ENCODE peak calls at places on chromosomes 6 and 20, in ten cellular contexts. One of them, this sample, is unnamed.

GRCh38 chr20:59400666-59401065 is 100.3 kb downstream of the EDN3 start:
- DNase-seq in activated B cell treated with CpG ODN at 0.5 μM for 24 hours: no peak
- DNase-seq in body of pancreas: no peak
- DNase-seq in breast epithelium: no peak
- DNase-seq in cardiac fibroblast: no peak
- DNase-seq in GM12865: no peak
- DNase-seq in IMR-90: no peak
- DNase-seq in WERI-Rb-1: no peak
- DNase-seq in gastrocnemius medialis: no peak
- DNase-seq in vagina: no peak
- DNase-seq in this sample: no peak

GRCh38 chr20:3431109-3431508 is 23.6 kb upstream of the DNAAF9 start:
- DNase-seq in gastrocnemius medialis: no peak
- DNase-seq in IMR-90: peak
- DNase-seq in activated B cell treated with CpG ODN at 0.5 μM for 24 hours: no peak
- DNase-seq in body of pancreas: no peak
- DNase-seq in breast epithelium: no peak
- DNase-seq in cardiac fibroblast: no peak
- DNase-seq in WERI-Rb-1: no peak
- DNase-seq in GM12865: no peak
- DNase-seq in vagina: no peak
- DNase-seq in this sample: no peak

GRCh38 chr6:14123331-14124105 is 5.9 kb downstream of the CD83 start:
- DNase-seq in WERI-Rb-1: no peak
- DNase-seq in GM12865: no peak
- DNase-seq in gastrocnemius medialis: no peak
- DNase-seq in activated B cell treated with CpG ODN at 0.5 μM for 24 hours: no peak
- DNase-seq in breast epithelium: no peak
- DNase-seq in vagina: no peak
- DNase-seq in body of pancreas: peak
- DNase-seq in IMR-90: peak
- DNase-seq in cardiac fibroblast: no peak
- DNase-seq in this sample: peak

GRCh38 chr20:44513871-44514270 is 8.0 kb downstream of the SERINC3 start:
- DNase-seq in WERI-Rb-1: no peak
- DNase-seq in IMR-90: no peak
- DNase-seq in GM12865: no peak
- DNase-seq in activated B cell treated with CpG ODN at 0.5 μM for 24 hours: no peak
- DNase-seq in breast epithelium: no peak
- DNase-seq in gastrocnemius medialis: no peak
- DNase-seq in body of pancreas: no peak
- DNase-seq in cardiac fibroblast: no peak
- DNase-seq in vagina: no peak
- DNase-seq in this sample: no peak

GRCh38 chr20:40251284-40251932 is 437.6 kb downstream of the MAFB start:
- DNase-seq in IMR-90: peak
- DNase-seq in gastrocnemius medialis: no peak
- DNase-seq in GM12865: peak
- DNase-seq in cardiac fibroblast: peak
- DNase-seq in vagina: no peak
- DNase-seq in activated B cell treated with CpG ODN at 0.5 μM for 24 hours: no peak
- DNase-seq in body of pancreas: peak
- DNase-seq in WERI-Rb-1: peak
- DNase-seq in breast epithelium: no peak
- DNase-seq in this sample: no peak

GRCh38 chr6:122751291-122751690 is 28.2 kb upstream of the FABP7 start:
- DNase-seq in gastrocnemius medialis: no peak
- DNase-seq in activated B cell treated with CpG ODN at 0.5 μM for 24 hours: no peak
- DNase-seq in body of pancreas: no peak
- DNase-seq in WERI-Rb-1: no peak
- DNase-seq in vagina: no peak
- DNase-seq in GM12865: no peak
- DNase-seq in IMR-90: no peak
- DNase-seq in breast epithelium: no peak
- DNase-seq in cardiac fibroblast: no peak
- DNase-seq in this sample: no peak

GRCh38 chr20:62401331-62401779 is 5.7 kb downstream of the CABLES2 start:
- DNase-seq in body of pancreas: no peak
- DNase-seq in WERI-Rb-1: peak
- DNase-seq in activated B cell treated with CpG ODN at 0.5 μM for 24 hours: no peak
- DNase-seq in vagina: no peak
- DNase-seq in gastrocnemius medialis: no peak
- DNase-seq in IMR-90: no peak
- DNase-seq in breast epithelium: no peak
- DNase-seq in cardiac fibroblast: no peak
- DNase-seq in GM12865: no peak
- DNase-seq in this sample: no peak

GRCh38 chr6:83594936-83595335 is 82.6 kb downstream of the PRSS35 start:
- DNase-seq in cardiac fibroblast: no peak
- DNase-seq in WERI-Rb-1: no peak
- DNase-seq in IMR-90: peak
- DNase-seq in vagina: no peak
- DNase-seq in gastrocnemius medialis: no peak
- DNase-seq in GM12865: no peak
- DNase-seq in breast epithelium: no peak
- DNase-seq in body of pancreas: no peak
- DNase-seq in activated B cell treated with CpG ODN at 0.5 μM for 24 hours: no peak
- DNase-seq in this sample: no peak

GRCh38 chr6:16168121-16168520 is 39.2 kb downstream of the MYLIP start:
- DNase-seq in IMR-90: no peak
- DNase-seq in GM12865: peak
- DNase-seq in cardiac fibroblast: no peak
- DNase-seq in body of pancreas: no peak
- DNase-seq in activated B cell treated with CpG ODN at 0.5 μM for 24 hours: no peak
- DNase-seq in WERI-Rb-1: no peak
- DNase-seq in vagina: no peak
- DNase-seq in breast epithelium: no peak
- DNase-seq in gastrocnemius medialis: no peak
- DNase-seq in this sample: no peak

GRCh38 chr6:1335367-1336037 is 23.6 kb downstream of the FOXQ1 start:
- DNase-seq in activated B cell treated with CpG ODN at 0.5 μM for 24 hours: no peak
- DNase-seq in GM12865: no peak
- DNase-seq in vagina: no peak
- DNase-seq in breast epithelium: peak
- DNase-seq in WERI-Rb-1: no peak
- DNase-seq in cardiac fibroblast: peak
- DNase-seq in body of pancreas: peak
- DNase-seq in IMR-90: peak
- DNase-seq in gastrocnemius medialis: no peak
- DNase-seq in this sample: no peak
- TF ChIP-seq CTCF in activated B cell treated with CpG ODN at 0.5 μM for 24 hours: no peak
- TF ChIP-seq CTCF in GM12865: no peak
- TF ChIP-seq CTCF in vagina: no peak
- TF ChIP-seq CTCF in breast epithelium: no peak
- TF ChIP-seq CTCF in WERI-Rb-1: no peak
- TF ChIP-seq CTCF in cardiac fibroblast: no peak
- TF ChIP-seq CTCF in body of pancreas: no peak
- TF ChIP-seq CTCF in IMR-90: no peak
- TF ChIP-seq CTCF in gastrocnemius medialis: no peak
- TF ChIP-seq CTCF in this sample: no peak

GRCh38 chr6:33247977-33248642 is 23.6 kb downstream of the VPS52 start:
- DNase-seq in vagina: peak
- DNase-seq in gastrocnemius medialis: peak
- DNase-seq in WERI-Rb-1: peak
- DNase-seq in breast epithelium: peak
- DNase-seq in IMR-90: peak
- DNase-seq in GM12865: peak
- DNase-seq in activated B cell treated with CpG ODN at 0.5 μM for 24 hours: peak
- DNase-seq in cardiac fibroblast: peak
- DNase-seq in body of pancreas: peak
- DNase-seq in this sample: peak

GRCh38 chr6:33248643-33248931 is 23.1 kb downstream of the VPS52 start:
- DNase-seq in IMR-90: no peak
- DNase-seq in vagina: no peak
- DNase-seq in WERI-Rb-1: no peak
- DNase-seq in cardiac fibroblast: peak
- DNase-seq in GM12865: no peak
- DNase-seq in gastrocnemius medialis: no peak
- DNase-seq in breast epithelium: no peak
- DNase-seq in body of pancreas: no peak
- DNase-seq in activated B cell treated with CpG ODN at 0.5 μM for 24 hours: no peak
- DNase-seq in this sample: no peak

GRCh38 chr6:33250731-33251130 is 20.9 kb downstream of the VPS52 start:
- DNase-seq in IMR-90: no peak
- DNase-seq in breast epithelium: no peak
- DNase-seq in gastrocnemius medialis: no peak
- DNase-seq in activated B cell treated with CpG ODN at 0.5 μM for 24 hours: no peak
- DNase-seq in cardiac fibroblast: no peak
- DNase-seq in vagina: no peak
- DNase-seq in WERI-Rb-1: no peak
- DNase-seq in body of pancreas: no peak
- DNase-seq in GM12865: no peak
- DNase-seq in this sample: no peak

GRCh38 chr6:33249732-33250625 is 21.7 kb downstream of the VPS52 start:
- DNase-seq in gastrocnemius medialis: no peak
- DNase-seq in IMR-90: peak
- DNase-seq in GM12865: no peak
- DNase-seq in cardiac fibroblast: peak
- DNase-seq in vagina: no peak
- DNase-seq in WERI-Rb-1: peak
- DNase-seq in body of pancreas: peak
- DNase-seq in activated B cell treated with CpG ODN at 0.5 μM for 24 hours: peak
- DNase-seq in breast epithelium: no peak
- DNase-seq in this sample: no peak

GRCh38 chr6:33248932-33249731 is 22.5 kb downstream of the VPS52 start:
- DNase-seq in IMR-90: peak
- DNase-seq in activated B cell treated with CpG ODN at 0.5 μM for 24 hours: peak
- DNase-seq in GM12865: peak
- DNase-seq in vagina: peak
- DNase-seq in body of pancreas: peak
- DNase-seq in cardiac fibroblast: peak
- DNase-seq in WERI-Rb-1: peak
- DNase-seq in breast epithelium: peak
- DNase-seq in gastrocnemius medialis: peak
- DNase-seq in this sample: peak
- TF ChIP-seq CTCF in IMR-90: peak
- TF ChIP-seq CTCF in activated B cell treated with CpG ODN at 0.5 μM for 24 hours: no peak
- TF ChIP-seq CTCF in GM12865: no peak
- TF ChIP-seq CTCF in vagina: peak
- TF ChIP-seq CTCF in body of pancreas: peak
- TF ChIP-seq CTCF in cardiac fibroblast: no peak
- TF ChIP-seq CTCF in WERI-Rb-1: peak
- TF ChIP-seq CTCF in breast epithelium: no peak
- TF ChIP-seq CTCF in gastrocnemius medialis: no peak
- TF ChIP-seq CTCF in this sample: no peak

GRCh38 chr6:78308025-78308424 is 559.3 kb upstream of the IRAK1BP1 start:
- DNase-seq in cardiac fibroblast: no peak
- DNase-seq in breast epithelium: no peak
- DNase-seq in gastrocnemius medialis: no peak
- DNase-seq in GM12865: peak
- DNase-seq in WERI-Rb-1: peak
- DNase-seq in activated B cell treated with CpG ODN at 0.5 μM for 24 hours: no peak
- DNase-seq in body of pancreas: peak
- DNase-seq in vagina: no peak
- DNase-seq in IMR-90: no peak
- DNase-seq in this sample: no peak
- TF ChIP-seq CTCF in cardiac fibroblast: no peak
- TF ChIP-seq CTCF in breast epithelium: no peak
- TF ChIP-seq CTCF in gastrocnemius medialis: no peak
- TF ChIP-seq CTCF in GM12865: no peak
- TF ChIP-seq CTCF in WERI-Rb-1: peak
- TF ChIP-seq CTCF in activated B cell treated with CpG ODN at 0.5 μM for 24 hours: no peak
- TF ChIP-seq CTCF in body of pancreas: no peak
- TF ChIP-seq CTCF in vagina: no peak
- TF ChIP-seq CTCF in IMR-90: no peak
- TF ChIP-seq CTCF in this sample: no peak

GRCh38 chr6:168149015-168149414 is 70.0 kb upstream of the FRMD1 start:
- DNase-seq in activated B cell treated with CpG ODN at 0.5 μM for 24 hours: no peak
- DNase-seq in GM12865: no peak
- DNase-seq in body of pancreas: no peak
- DNase-seq in WERI-Rb-1: peak
- DNase-seq in gastrocnemius medialis: no peak
- DNase-seq in cardiac fibroblast: no peak
- DNase-seq in vagina: no peak
- DNase-seq in breast epithelium: peak
- DNase-seq in IMR-90: no peak
- DNase-seq in this sample: no peak

GRCh38 chr6:168152306-168152963 is 73.4 kb upstream of the FRMD1 start:
- DNase-seq in WERI-Rb-1: no peak
- DNase-seq in activated B cell treated with CpG ODN at 0.5 μM for 24 hours: no peak
- DNase-seq in cardiac fibroblast: no peak
- DNase-seq in gastrocnemius medialis: no peak
- DNase-seq in IMR-90: no peak
- DNase-seq in vagina: peak
- DNase-seq in GM12865: no peak
- DNase-seq in breast epithelium: no peak
- DNase-seq in body of pancreas: no peak
- DNase-seq in this sample: no peak

GRCh38 chr6:168147205-168147738 is 68.3 kb upstream of the FRMD1 start:
- DNase-seq in WERI-Rb-1: peak
- DNase-seq in vagina: no peak
- DNase-seq in activated B cell treated with CpG ODN at 0.5 μM for 24 hours: no peak
- DNase-seq in breast epithelium: no peak
- DNase-seq in body of pancreas: no peak
- DNase-seq in IMR-90: no peak
- DNase-seq in cardiac fibroblast: no peak
- DNase-seq in GM12865: no peak
- DNase-seq in gastrocnemius medialis: no peak
- DNase-seq in this sample: no peak

GRCh38 chr6:168148231-168148849 is 69.3 kb upstream of the FRMD1 start:
- DNase-seq in gastrocnemius medialis: no peak
- DNase-seq in vagina: peak
- DNase-seq in body of pancreas: no peak
- DNase-seq in WERI-Rb-1: no peak
- DNase-seq in cardiac fibroblast: no peak
- DNase-seq in GM12865: no peak
- DNase-seq in IMR-90: no peak
- DNase-seq in activated B cell treated with CpG ODN at 0.5 μM for 24 hours: no peak
- DNase-seq in breast epithelium: peak
- DNase-seq in this sample: no peak

GRCh38 chr6:168150551-168151444 is 71.8 kb upstream of the FRMD1 start:
- DNase-seq in GM12865: no peak
- DNase-seq in body of pancreas: peak
- DNase-seq in WERI-Rb-1: peak
- DNase-seq in breast epithelium: peak
- DNase-seq in activated B cell treated with CpG ODN at 0.5 μM for 24 hours: no peak
- DNase-seq in IMR-90: no peak
- DNase-seq in cardiac fibroblast: peak
- DNase-seq in gastrocnemius medialis: no peak
- DNase-seq in vagina: peak
- DNase-seq in this sample: no peak
- TF ChIP-seq CTCF in GM12865: no peak
- TF ChIP-seq CTCF in body of pancreas: peak
- TF ChIP-seq CTCF in WERI-Rb-1: peak
- TF ChIP-seq CTCF in breast epithelium: peak
- TF ChIP-seq CTCF in activated B cell treated with CpG ODN at 0.5 μM for 24 hours: no peak
- TF ChIP-seq CTCF in IMR-90: no peak
- TF ChIP-seq CTCF in cardiac fibroblast: no peak
- TF ChIP-seq CTCF in gastrocnemius medialis: no peak
- TF ChIP-seq CTCF in vagina: no peak
- TF ChIP-seq CTCF in this sample: no peak